ENCODE peak calls at places on chromosomes 7 and 10, in ten cellular contexts. J, N, W, D, L, B, I, V, X and O are unnamed samples.

GRCh38 chr10:110088756-110089155 is 81.0 kb downstream of the ADD3 start:
- DNase-seq in W (no peak), L (no peak), N (no peak), B (no peak), I (no peak), V (no peak), D (no peak), J (no peak), X (no peak), O (no peak)

GRCh38 chr10:101938316-101939272 is 95.0 kb upstream of the KCNIP2 start:
- DNase-seq in W (no peak), I (no peak), N (peak; percentile 89), X (peak; percentile 82), L (peak; percentile 61), J (no peak), V (peak; percentile 5), B (no peak), D (peak; percentile 54), O (no peak)

GRCh38 chr7:117825132-117825531 is 48.1 kb downstream of the CTTNBP2 start:
- DNase-seq in L (no peak), I (no peak), J (no peak), N (peak; percentile 5), D (peak; percentile 57), X (peak; percentile 29), W (no peak), B (no peak), V (no peak), O (no peak)

GRCh38 chr10:47402681-47403301 is 18.7 kb upstream of the ZNF488 start:
- DNase-seq in V (no peak), X (peak; percentile 91), N (peak; percentile 90), I (no peak), B (no peak), L (peak; percentile 65), D (peak; percentile 50), J (no peak), W (no peak), O (no peak)

GRCh38 chr7:129522088-129522970 is 20.0 kb downstream of the SMKR1 start:
- DNase-seq in X (no peak), D (peak; percentile 9), B (no peak), W (no peak), L (no peak), V (peak; percentile 50), I (no peak), N (peak; percentile 11), J (no peak), O (peak; percentile 31)

GRCh38 chr10:95447733-95448132 is 113.4 kb downstream of the SORBS1 start:
- DNase-seq in I (no peak), N (peak; percentile 87), W (no peak), X (peak; percentile 28), B (no peak), D (no peak), L (no peak), V (no peak), J (no peak), O (no peak)

GRCh38 chr10:26997610-26998009 is 102.7 kb downstream of the ANKRD26 start:
- DNase-seq in X (no peak), J (no peak), W (no peak), I (no peak), L (no peak), V (no peak), D (no peak), N (no peak), B (no peak), O (no peak)

GRCh38 chr10:21330628-21331020 is 194.9 kb downstream of the SKIDA1 start:
- DNase-seq in V (no peak), X (no peak), D (no peak), W (no peak), J (no peak), B (no peak), N (peak; percentile 46), L (no peak), I (no peak), O (no peak)

GRCh38 chr7:28879105-28879504 is 79.0 kb downstream of the TRIL start:
- DNase-seq in V (no peak), D (no peak), N (no peak), I (no peak), X (no peak), W (no peak), L (no peak), B (no peak), J (no peak), O (no peak)

GRCh38 chr7:34062341-34062740 is 157.0 kb downstream of the BMPER start:
- DNase-seq in J (no peak), D (no peak), I (no peak), V (no peak), W (no peak), B (no peak), L (no peak), X (no peak), N (no peak), O (no peak)

GRCh38 chr10:116691079-116691398 is 51.3 kb downstream of the HSPA12A start:
- DNase-seq in X (no peak), N (no peak), J (no peak), V (no peak), W (no peak), L (no peak), D (no peak), B (no peak), I (no peak), O (no peak)

GRCh38 chr7:38306136-38306535 is 32.7 kb upstream of the TARP start:
- DNase-seq in D (no peak), I (no peak), J (no peak), W (no peak), N (peak; percentile 8), V (no peak), L (no peak), X (peak; percentile 20), B (no peak), O (no peak)

GRCh38 chr7:16758634-16759602 is 5.4 kb downstream of the TSPAN13 start:
- DNase-seq in L (no peak), V (no peak), D (no peak), J (no peak), N (no peak), I (no peak), W (peak; percentile 12), B (no peak), X (no peak), O (no peak)

GRCh38 chr7:103129702-103130557 is 19.0 kb downstream of the NAPEPLD start:
- DNase-seq in B (no peak), D (no peak), V (no peak), N (no peak), J (no peak), X (no peak), W (no peak), L (no peak), I (no peak), O (no peak)

GRCh38 chr7:99504281-99504602 is 220 bp upstream of the ZKSCAN5 start:
- DNase-seq in L (peak; percentile 83), X (no peak), D (no peak), W (no peak), V (peak; percentile 99), J (no peak), I (peak; percentile 96), N (no peak), B (no peak), O (peak; percentile 98)

GRCh38 chr10:113052076-113052830 is 102.2 kb downstream of the TCF7L2 start:
- DNase-seq in I (no peak), W (no peak), L (no peak), D (no peak), X (no peak), B (no peak), J (peak; percentile 2), N (no peak), V (no peak), O (no peak)

GRCh38 chr7:133290041-133290440 is 37.2 kb downstream of the EXOC4 start:
- DNase-seq in W (no peak), B (no peak), D (no peak), J (no peak), X (no peak), N (no peak), L (no peak), V (no peak), I (no peak), O (no peak)

GRCh38 chr10:13792011-13792410 is 205.2 kb downstream of the PRPF18 start:
- DNase-seq in L (no peak), B (no peak), I (peak; percentile 71), N (no peak), J (no peak), W (no peak), V (no peak), D (no peak), X (no peak), O (no peak)

GRCh38 chr7:151405056-151405455 is 4.8 kb downstream of the WDR86 start:
- DNase-seq in B (no peak), I (no peak), W (no peak), V (no peak), X (no peak), J (no peak), D (no peak), N (no peak), L (no peak), O (no peak)

DNA sequence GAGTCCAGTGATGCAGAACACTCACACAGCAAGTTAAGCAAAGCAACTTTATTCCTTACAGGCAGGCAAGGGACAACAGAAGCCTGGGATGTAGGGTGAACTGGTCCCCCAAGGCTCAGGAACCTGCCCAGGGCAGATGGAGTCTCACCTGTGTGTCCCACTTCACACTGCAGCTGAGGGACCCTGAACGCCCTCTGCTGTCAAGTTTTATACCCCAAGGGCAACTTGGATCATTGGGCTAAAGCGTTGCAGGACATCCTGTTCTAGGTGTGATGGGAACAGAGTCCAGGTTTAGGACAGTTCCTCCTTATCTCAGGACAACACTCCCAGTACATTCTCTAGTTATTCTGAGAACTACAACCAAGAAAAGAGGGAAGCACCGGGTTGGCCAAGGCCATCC is 49.5 kb upstream of the ZNF746 start:
- DNase-seq in V (no peak), B (no peak), J (peak; percentile 11), W (no peak), L (no peak), I (no peak), X (no peak), N (no peak), D (no peak), O (no peak)
- TF ChIP-seq CTCF in V (no peak), B (peak; percentile 36), J (peak; percentile 18), W (no peak), L (no peak), I (no peak), X (no peak), N (no peak), D (no peak), O (no peak)

GRCh38 chr10:48649349-48649944 is 35.2 kb upstream of the WDFY4 start:
- DNase-seq in I (no peak), W (no peak), D (no peak), B (no peak), X (peak; percentile 36), V (no peak), N (peak; percentile 21), J (no peak), L (no peak), O (no peak)
- TF ChIP-seq CTCF in I (no peak), W (no peak), D (peak; percentile 2), B (no peak), X (peak; percentile 48), V (no peak), N (peak; percentile 21), J (no peak), L (peak; percentile 6), O (no peak)

GRCh38 chr7:107210400-107210799 is 41.6 kb downstream of the HBP1 start:
- DNase-seq in N (no peak), J (no peak), W (no peak), I (no peak), B (no peak), X (no peak), L (no peak), D (no peak), V (no peak), O (no peak)
- TF ChIP-seq CTCF in N (no peak), J (no peak), W (no peak), I (no peak), B (no peak), X (no peak), L (no peak), D (no peak), V (no peak), O (no peak)

GRCh38 chr7:76201732-76202665 is at the start of gene SRRM3:
- DNase-seq in V (peak; percentile 97), L (no peak), I (peak; percentile 98), X (peak; percentile 73), J (peak; percentile 81), W (peak; percentile 84), B (peak; percentile 74), N (peak; percentile 84), D (peak; percentile 48), O (peak; percentile 91)
- TF ChIP-seq CTCF in V (peak; percentile 56), L (peak; percentile 9), I (peak; percentile 61), X (peak; percentile 41), J (peak; percentile 71), W (peak; percentile 73), B (peak; percentile 35), N (peak; percentile 34), D (peak; percentile 66), O (peak; percentile 83)